ENCODE peak calls at places on chromosome 10, in nine cellular contexts. One of them, this sample, is unnamed.

GRCh38 chr10:86261933-86262665 is 104.5 kb downstream of the GRID1 start:
- DNase-seq in AG04449: no peak
- DNase-seq in fibroblast of mammary gland: no peak
- DNase-seq in A549: peak
- DNase-seq in foreskin fibroblast: no peak
- DNase-seq in AG10803: no peak
- DNase-seq in AG09309: no peak
- DNase-seq in HCT116: no peak
- DNase-seq in RWPE2: peak
- DNase-seq in this sample: no peak

GRCh38 chr10:133096616-133097269 is 9.0 kb downstream of the ADGRA1 start:
- DNase-seq in AG04449: no peak
- DNase-seq in fibroblast of mammary gland: peak
- DNase-seq in A549: no peak
- DNase-seq in foreskin fibroblast: no peak
- DNase-seq in AG10803: no peak
- DNase-seq in AG09309: no peak
- DNase-seq in HCT116: no peak
- DNase-seq in RWPE2: no peak
- DNase-seq in this sample: no peak

GRCh38 chr10:102347236-102347828 is 48.2 kb upstream of the NFKB2 start:
- DNase-seq in AG04449: no peak
- DNase-seq in fibroblast of mammary gland: peak
- DNase-seq in A549: peak
- DNase-seq in foreskin fibroblast: peak
- DNase-seq in AG10803: peak
- DNase-seq in AG09309: no peak
- DNase-seq in HCT116: peak
- DNase-seq in RWPE2: no peak
- DNase-seq in this sample: peak

GRCh38 chr10:58894929-58895328 is 281.5 kb upstream of the PHYHIPL start:
- DNase-seq in AG04449: no peak
- DNase-seq in fibroblast of mammary gland: peak
- DNase-seq in A549: no peak
- DNase-seq in foreskin fibroblast: no peak
- DNase-seq in AG10803: no peak
- DNase-seq in AG09309: no peak
- DNase-seq in HCT116: no peak
- DNase-seq in RWPE2: no peak
- DNase-seq in this sample: peak

GRCh38 chr10:122561212-122561611 is 658 bp downstream of the DMBT1 start:
- DNase-seq in AG04449: no peak
- DNase-seq in fibroblast of mammary gland: peak
- DNase-seq in A549: no peak
- DNase-seq in foreskin fibroblast: no peak
- DNase-seq in AG10803: no peak
- DNase-seq in AG09309: no peak
- DNase-seq in HCT116: no peak
- DNase-seq in RWPE2: no peak
- DNase-seq in this sample: no peak

GRCh38 chr10:98431016-98431415 is 15.7 kb downstream of the HPS1 start:
- DNase-seq in AG04449: no peak
- DNase-seq in fibroblast of mammary gland: no peak
- DNase-seq in A549: no peak
- DNase-seq in foreskin fibroblast: no peak
- DNase-seq in AG10803: no peak
- DNase-seq in AG09309: no peak
- DNase-seq in HCT116: no peak
- DNase-seq in RWPE2: no peak
- DNase-seq in this sample: no peak

GRCh38 chr10:25682203-25682950 is 251.7 kb upstream of the MYO3A start:
- DNase-seq in AG04449: no peak
- DNase-seq in fibroblast of mammary gland: peak
- DNase-seq in A549: peak
- DNase-seq in foreskin fibroblast: no peak
- DNase-seq in AG10803: peak
- DNase-seq in AG09309: no peak
- DNase-seq in HCT116: no peak
- DNase-seq in RWPE2: no peak
- DNase-seq in this sample: peak

GRCh38 chr10:110410329-110411046 is 87.2 kb upstream of the DUSP5 start:
- DNase-seq in AG04449: peak
- DNase-seq in fibroblast of mammary gland: peak
- DNase-seq in A549: peak
- DNase-seq in foreskin fibroblast: peak
- DNase-seq in AG10803: peak
- DNase-seq in AG09309: peak
- DNase-seq in HCT116: peak
- DNase-seq in RWPE2: peak
- DNase-seq in this sample: peak

GRCh38 chr10:6918305-6918704 is 338.2 kb upstream of the PRKCQ start:
- DNase-seq in AG04449: no peak
- DNase-seq in fibroblast of mammary gland: peak
- DNase-seq in A549: no peak
- DNase-seq in foreskin fibroblast: no peak
- DNase-seq in AG10803: no peak
- DNase-seq in AG09309: no peak
- DNase-seq in HCT116: no peak
- DNase-seq in RWPE2: no peak
- DNase-seq in this sample: no peak

GRCh38 chr10:126481181-126481580 is 92.9 kb upstream of the ADAM12 start:
- DNase-seq in AG04449: no peak
- DNase-seq in fibroblast of mammary gland: peak
- DNase-seq in A549: no peak
- DNase-seq in foreskin fibroblast: no peak
- DNase-seq in AG10803: no peak
- DNase-seq in AG09309: no peak
- DNase-seq in HCT116: no peak
- DNase-seq in RWPE2: no peak
- DNase-seq in this sample: no peak

DNA sequence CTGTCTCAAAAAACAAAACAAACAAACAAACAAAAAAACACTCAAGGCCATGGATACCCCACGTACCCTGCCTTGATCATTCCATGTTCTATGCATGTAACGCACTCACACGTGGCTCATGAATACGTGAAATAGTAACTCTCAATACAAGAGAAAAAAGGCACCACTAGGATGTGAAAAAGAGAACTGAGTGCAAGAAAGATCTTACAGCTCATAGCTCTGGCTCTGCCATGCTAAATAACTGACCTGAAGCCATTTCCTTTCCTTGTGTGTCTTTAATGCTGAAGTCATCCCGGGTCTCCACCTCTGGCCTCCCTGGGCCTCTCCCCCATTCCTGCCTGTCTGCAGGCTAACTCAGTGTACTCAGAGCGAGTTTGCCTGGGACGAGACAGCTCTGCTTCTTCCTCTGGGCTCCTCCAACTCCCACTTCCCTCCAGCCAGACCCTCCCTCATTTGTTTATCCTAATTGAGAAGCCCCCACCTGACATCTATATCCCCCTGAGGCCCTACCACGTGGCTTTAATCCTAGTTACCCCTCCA is 117.3 kb downstream of the PRPF18 start:
- DNase-seq in AG04449: no peak
- DNase-seq in fibroblast of mammary gland: no peak
- DNase-seq in A549: no peak
- DNase-seq in foreskin fibroblast: no peak
- DNase-seq in AG10803: no peak
- DNase-seq in AG09309: no peak
- DNase-seq in HCT116: no peak
- DNase-seq in RWPE2: no peak
- DNase-seq in this sample: no peak
- H3K4me3 ChIP-seq in AG04449: peak
- H3K4me3 ChIP-seq in fibroblast of mammary gland: no peak
- H3K4me3 ChIP-seq in A549: no peak
- H3K4me3 ChIP-seq in foreskin fibroblast: no peak
- H3K4me3 ChIP-seq in AG10803: no peak
- H3K4me3 ChIP-seq in AG09309: no peak
- H3K4me3 ChIP-seq in HCT116: no peak
- H3K4me3 ChIP-seq in RWPE2: no peak
- H3K4me3 ChIP-seq in this sample: peak

GRCh38 chr10:92490387-92490786 is 83.5 kb downstream of the IDE start:
- DNase-seq in AG04449: no peak
- DNase-seq in fibroblast of mammary gland: peak
- DNase-seq in A549: no peak
- DNase-seq in foreskin fibroblast: no peak
- DNase-seq in AG10803: no peak
- DNase-seq in AG09309: no peak
- DNase-seq in HCT116: no peak
- DNase-seq in RWPE2: no peak
- DNase-seq in this sample: peak
- TF ChIP-seq CTCF in AG04449: no peak
- TF ChIP-seq CTCF in fibroblast of mammary gland: no peak
- TF ChIP-seq CTCF in A549: no peak
- TF ChIP-seq CTCF in foreskin fibroblast: no peak
- TF ChIP-seq CTCF in AG10803: no peak
- TF ChIP-seq CTCF in AG09309: no peak
- TF ChIP-seq CTCF in HCT116: no peak
- TF ChIP-seq CTCF in RWPE2: no peak
- TF ChIP-seq CTCF in this sample: no peak

DNA sequence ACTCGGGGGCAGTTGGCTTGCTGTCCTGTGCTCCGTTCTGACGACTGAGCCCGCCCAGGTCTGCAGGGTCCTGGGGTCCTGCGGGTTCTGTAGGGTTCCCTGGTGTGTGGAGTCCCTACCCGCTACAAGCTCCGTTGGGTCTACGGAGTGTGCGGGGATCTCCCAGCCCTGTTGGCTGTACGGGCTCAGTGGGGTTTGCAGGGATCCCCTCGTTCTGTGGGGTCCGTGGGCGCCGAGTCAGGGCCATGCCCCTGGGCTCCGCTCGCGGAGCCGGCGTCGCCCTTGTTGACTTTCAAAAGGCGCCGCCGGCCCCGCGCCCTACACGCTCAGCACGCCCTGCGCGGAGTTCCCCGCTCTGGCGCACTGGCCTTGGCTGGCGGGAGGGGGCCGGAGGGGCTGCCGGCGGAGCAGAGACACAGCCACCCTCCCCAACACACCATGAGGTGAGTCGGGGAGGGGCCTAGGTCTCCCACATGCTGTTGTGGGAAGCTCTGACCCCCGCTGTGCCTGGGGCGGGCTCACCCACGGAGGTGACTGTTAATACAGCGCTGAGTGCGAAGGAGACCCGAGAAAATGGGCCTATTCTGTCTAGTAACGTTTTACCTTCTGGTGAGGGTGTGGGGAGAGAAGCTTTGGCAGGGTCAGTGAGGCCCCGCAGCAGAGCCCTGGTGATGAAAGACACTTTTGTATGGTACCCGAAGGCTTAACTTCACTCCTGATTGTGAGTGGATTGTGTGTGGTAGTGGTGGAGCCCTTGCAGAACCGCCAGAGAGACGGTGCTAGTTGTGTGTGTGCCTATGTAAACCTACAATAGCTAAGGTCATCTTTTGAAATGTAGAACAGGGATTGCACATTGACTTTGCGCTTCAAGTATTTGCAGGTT is 8.1 kb downstream of the TASOR2 start:
- DNase-seq in AG04449: no peak
- DNase-seq in fibroblast of mammary gland: peak
- DNase-seq in A549: peak
- DNase-seq in foreskin fibroblast: no peak
- DNase-seq in AG10803: peak
- DNase-seq in AG09309: no peak
- DNase-seq in HCT116: no peak
- DNase-seq in RWPE2: peak
- DNase-seq in this sample: peak
- H3K4me3 ChIP-seq in AG04449: peak
- H3K4me3 ChIP-seq in fibroblast of mammary gland: peak
- H3K4me3 ChIP-seq in A549: peak
- H3K4me3 ChIP-seq in foreskin fibroblast: peak
- H3K4me3 ChIP-seq in AG10803: peak
- H3K4me3 ChIP-seq in AG09309: peak
- H3K4me3 ChIP-seq in HCT116: no peak
- H3K4me3 ChIP-seq in RWPE2: peak
- H3K4me3 ChIP-seq in this sample: peak

GRCh38 chr10:52853704-52854103 is 81.1 kb upstream of the MBL2 start:
- DNase-seq in AG04449: no peak
- DNase-seq in fibroblast of mammary gland: no peak
- DNase-seq in A549: no peak
- DNase-seq in foreskin fibroblast: no peak
- DNase-seq in AG10803: no peak
- DNase-seq in AG09309: no peak
- DNase-seq in HCT116: no peak
- DNase-seq in RWPE2: no peak
- DNase-seq in this sample: no peak

GRCh38 chr10:52858722-52859121 is 86.1 kb upstream of the MBL2 start:
- DNase-seq in AG04449: no peak
- DNase-seq in fibroblast of mammary gland: no peak
- DNase-seq in A549: no peak
- DNase-seq in foreskin fibroblast: no peak
- DNase-seq in AG10803: no peak
- DNase-seq in AG09309: no peak
- DNase-seq in HCT116: no peak
- DNase-seq in RWPE2: no peak
- DNase-seq in this sample: no peak

DNA sequence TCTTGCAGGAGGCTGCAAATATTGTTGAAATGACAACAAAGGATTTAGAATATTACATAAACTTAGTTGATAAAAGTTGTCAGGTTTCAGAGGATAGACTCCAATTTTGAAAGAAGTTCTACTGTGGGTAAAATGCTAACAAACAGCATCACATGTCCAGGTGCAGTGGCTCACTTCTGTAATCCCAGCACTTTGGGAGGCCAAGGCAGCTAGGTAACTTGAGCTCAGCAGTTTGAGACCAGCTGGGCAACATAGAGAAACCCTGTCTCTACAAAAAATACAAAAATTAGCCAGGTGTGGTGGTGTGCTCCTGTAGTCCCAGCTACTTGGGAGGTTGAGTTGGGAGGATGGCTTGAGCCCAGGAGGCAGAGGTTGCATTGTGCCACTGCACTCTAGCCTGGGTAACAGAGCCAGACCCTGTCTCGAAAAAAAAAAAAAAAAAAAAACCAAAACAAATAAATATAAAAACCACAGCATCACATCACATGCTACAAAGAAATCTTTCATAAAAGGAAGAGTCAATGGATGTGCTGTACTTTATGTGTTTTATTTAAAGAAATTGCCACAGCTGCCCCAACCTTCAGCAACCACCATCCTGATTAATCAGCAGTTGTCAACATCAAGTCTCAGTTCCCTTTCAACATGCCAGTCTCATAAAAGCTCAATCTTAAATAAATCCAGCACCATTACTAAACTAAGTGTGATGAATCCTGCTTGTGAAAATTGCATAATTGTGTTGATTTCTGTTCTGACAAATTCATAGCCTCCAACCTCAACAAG is 83.2 kb upstream of the MBL2 start:
- DNase-seq in AG04449: no peak
- DNase-seq in fibroblast of mammary gland: no peak
- DNase-seq in A549: no peak
- DNase-seq in foreskin fibroblast: no peak
- DNase-seq in AG10803: no peak
- DNase-seq in AG09309: no peak
- DNase-seq in HCT116: no peak
- DNase-seq in RWPE2: no peak
- DNase-seq in this sample: no peak
- TF ChIP-seq CTCF in AG04449: no peak
- TF ChIP-seq CTCF in fibroblast of mammary gland: no peak
- TF ChIP-seq CTCF in A549: no peak
- TF ChIP-seq CTCF in foreskin fibroblast: no peak
- TF ChIP-seq CTCF in AG10803: no peak
- TF ChIP-seq CTCF in AG09309: no peak
- TF ChIP-seq CTCF in HCT116: no peak
- TF ChIP-seq CTCF in RWPE2: no peak
- TF ChIP-seq CTCF in this sample: no peak